ENCODE peak calls at places on chromosome X, in ten cellular contexts. P is LoVo; J is mesenteric fat pad; Y is NCI-H1694 treated with DMSO at 0.1 percent for 48 hours; F is pancreas; U is activated T-cell treated with anti-CD3 and anti-CD28 coated beads for 48 hours; H is fibroblast of mammary gland; R is iris pigment epithelial cell; O is activated CD4-positive, alpha-beta T cell treated with anti-CD3 and anti-CD28 coated beads, Interleukin-2, amount 10 ng/mL, durations not matched to agents 24 days and 14 days; T is AG04450. I is an unnamed sample.

GRCh38 chrX:140821280-140821679 is 111.7 kb downstream of the LINC00632 start:
- DNase-seq in P (no peak), J (no peak), Y (no peak), F (no peak), U (no peak), H (no peak), R (no peak), O (no peak), T (no peak), I (no peak)

GRCh38 chrX:150032742-150033141 is 94.5 kb upstream of the EOLA2 start:
- DNase-seq in P (peak), J (no peak), Y (no peak), F (no peak), U (no peak), H (peak), R (peak), O (no peak), T (no peak), I (no peak)

GRCh38 chrX:55056820-55057690 is 17.8 kb upstream of the PAGE2B start:
- DNase-seq in P (no peak), J (no peak), Y (peak), F (no peak), U (no peak), H (peak), R (peak), O (peak), T (no peak), I (no peak)

GRCh38 chrX:131854586-131854985 is 168.5 kb upstream of the STK26 start:
- DNase-seq in P (no peak), J (no peak), Y (peak), F (no peak), U (no peak), H (peak), R (no peak), O (no peak), T (no peak), I (no peak)

GRCh38 chrX:72475338-72475737 is 97.3 kb downstream of the HDAC8 start:
- DNase-seq in P (no peak), J (no peak), Y (no peak), F (no peak), U (no peak), H (no peak), R (no peak), O (no peak), T (no peak), I (no peak)

GRCh38 chrX:84248226-84248625 is 60.2 kb upstream of the RPS6KA6 start:
- DNase-seq in P (no peak), J (no peak), Y (no peak), F (no peak), U (no peak), H (peak), R (peak), O (no peak), T (peak), I (no peak)

GRCh38 chrX:16075087-16075486 is 48.3 kb upstream of the GRPR start:
- DNase-seq in P (no peak), J (no peak), Y (no peak), F (no peak), U (no peak), H (no peak), R (peak), O (no peak), T (no peak), I (no peak)

GRCh38 chrX:136168929-136169735 is 21.8 kb downstream of the FHL1 start:
- DNase-seq in P (no peak), J (no peak), Y (peak), F (no peak), U (no peak), H (peak), R (peak), O (no peak), T (peak), I (no peak)

GRCh38 chrX:9604908-9605306 is 140.0 kb downstream of the TBL1X start:
- DNase-seq in P (no peak), J (no peak), Y (no peak), F (no peak), U (no peak), H (no peak), R (no peak), O (no peak), T (no peak), I (no peak)

GRCh38 chrX:72305286-72306084 is at the start of gene CITED1:
- DNase-seq in P (no peak), J (peak), Y (no peak), F (no peak), U (no peak), H (no peak), R (no peak), O (peak), T (no peak), I (peak)

GRCh38 chrX:38649227-38649626 is 87.9 kb downstream of the TSPAN7 start:
- DNase-seq in P (no peak), J (no peak), Y (no peak), F (no peak), U (no peak), H (no peak), R (no peak), O (no peak), T (no peak), I (no peak)

GRCh38 chrX:338836-339400 is 20.3 kb upstream of the GTPBP6 start:
- DNase-seq in P (no peak), J (no peak), Y (no peak), F (peak), U (no peak), H (no peak), R (no peak), O (no peak), T (no peak), I (no peak)

I was measured in vagina.